ENCODE peak calls at places on chromosomes 3 and 15, in ten cellular contexts. G, J, B, Q, K, M, X, E, O and L are unnamed samples.

GRCh38 chr15:69508659-69509058 is 56.0 kb downstream of the RPLP1 start:
- DNase-seq in E (no peak), J (no peak), B (no peak), X (no peak), M (no peak), K (no peak), G (no peak), Q (no peak), O (no peak), L (no peak)

GRCh38 chr3:52444860-52445793 is at the start of gene SEMA3G:
- DNase-seq in X (no peak), E (no peak), B (no peak), J (no peak), M (peak; percentile 65), G (peak; percentile 83), Q (no peak), O (peak; percentile 65), K (peak; percentile 63), L (peak; percentile 89)

GRCh38 chr3:72488736-72489030 is 359.6 kb downstream of the SHQ1 start:
- DNase-seq in Q (no peak), E (no peak), O (no peak), B (no peak), X (no peak), M (peak; percentile 44), J (no peak), K (no peak), G (no peak), L (no peak)

GRCh38 chr3:72745146-72745976 is 102.9 kb downstream of the SHQ1 start:
- DNase-seq in B (no peak), M (peak; percentile 34), G (no peak), O (no peak), X (no peak), J (no peak), Q (no peak), E (no peak), K (no peak), L (no peak)

GRCh38 chr15:61621146-61621545 is 392.0 kb upstream of the RORA start:
- DNase-seq in J (no peak), O (no peak), B (no peak), K (no peak), X (no peak), E (no peak), Q (no peak), G (peak; percentile 52), M (peak; percentile 37), L (peak; percentile 25)

GRCh38 chr3:47780727-47781325 is 867 bp downstream of the SMARCC1 start:
- DNase-seq in B (no peak), E (no peak), M (peak; percentile 40), O (no peak), Q (no peak), J (no peak), X (no peak), K (no peak), G (no peak), L (no peak)

GRCh38 chr3:42905740-42906084 is 230 bp upstream of the ZNF662 start:
- DNase-seq in K (no peak), J (no peak), Q (no peak), X (no peak), M (no peak), O (no peak), G (no peak), B (no peak), E (no peak), L (no peak)

GRCh38 chr3:150286390-150287147 is 121.5 kb upstream of the TSC22D2 start:
- DNase-seq in J (no peak), Q (no peak), B (peak; percentile 51), O (no peak), E (no peak), M (peak; percentile 79), K (peak; percentile 0), G (no peak), X (peak; percentile 17), L (peak; percentile 14)

GRCh38 chr3:23402728-23403505 is 199.8 kb downstream of the UBE2E2 start:
- DNase-seq in B (no peak), G (no peak), K (no peak), E (no peak), X (no peak), J (no peak), Q (no peak), M (no peak), O (no peak), L (no peak)

GRCh38 chr3:133280591-133280990 is 119.3 kb upstream of the BFSP2 start:
- DNase-seq in J (no peak), O (no peak), B (no peak), K (no peak), G (no peak), X (no peak), Q (no peak), E (no peak), M (no peak), L (no peak)

GRCh38 chr3:188365978-188366698 is 212.2 kb downstream of the LPP start:
- DNase-seq in O (no peak), B (no peak), G (no peak), K (no peak), E (no peak), Q (no peak), M (peak; percentile 69), X (no peak), J (no peak), L (no peak)

GRCh38 chr3:51940648-51941421 is 869 bp downstream of the RRP9 start:
- DNase-seq in G (no peak), K (no peak), E (peak; percentile 53), B (no peak), X (no peak), M (peak; percentile 21), J (no peak), O (no peak), Q (no peak), L (no peak)

GRCh38 chr15:40345867-40346578 is 4.8 kb upstream of the PHGR1 start:
- DNase-seq in O (no peak), Q (no peak), B (no peak), E (no peak), M (no peak), J (no peak), K (no peak), X (no peak), G (no peak), L (no peak)

GRCh38 chr15:95298729-95299128 is 1031.8 kb upstream of the NR2F2 start:
- DNase-seq in X (no peak), K (no peak), G (no peak), E (no peak), B (no peak), J (no peak), Q (no peak), M (no peak), O (no peak), L (no peak)

GRCh38 chr3:79766474-79767193 is 1.2 kb downstream of the ROBO1 start:
- DNase-seq in J (no peak), X (no peak), G (no peak), B (no peak), Q (no peak), M (peak; percentile 20), K (no peak), E (no peak), O (no peak), L (no peak)

GRCh38 chr15:42605281-42605744 is 29.9 kb downstream of the STARD9 start:
- DNase-seq in K (no peak), G (no peak), M (peak; percentile 62), X (no peak), E (no peak), Q (no peak), B (no peak), O (no peak), J (no peak), L (no peak)

GRCh38 chr3:120561251-120562045 is 34.7 kb upstream of the NDUFB4 start:
- DNase-seq in G (peak; percentile 62), O (peak; percentile 66), J (peak; percentile 31), E (no peak), M (peak; percentile 84), X (no peak), B (peak; percentile 57), K (peak; percentile 50), Q (no peak), L (peak; percentile 60)

GRCh38 chr15:101489236-101489632 is 273 bp downstream of the PCSK6 start:
- DNase-seq in E (no peak), K (no peak), J (no peak), G (peak; percentile 57), M (peak; percentile 7), X (no peak), B (no peak), Q (no peak), O (no peak), L (peak; percentile 57)

GRCh38 chr15:39433351-39433750 is 147.5 kb upstream of the THBS1 start:
- DNase-seq in K (no peak), J (no peak), B (no peak), O (no peak), E (no peak), G (no peak), X (no peak), Q (no peak), M (no peak), L (no peak)

GRCh38 chr3:179801263-179801662 is 148.4 kb downstream of the USP13 start:
- DNase-seq in K (no peak), J (peak; percentile 81), X (no peak), Q (no peak), M (peak; percentile 97), G (no peak), E (no peak), O (no peak), B (peak; percentile 93), L (no peak)

GRCh38 chr3:114221165-114221880 is 16.1 kb downstream of the ZNF80 start:
- DNase-seq in J (no peak), M (peak; percentile 19), X (no peak), G (no peak), Q (no peak), K (no peak), O (peak; percentile 24), B (no peak), E (no peak), L (no peak)

GRCh38 chr3:7683431-7683830 is 818.2 kb upstream of the LMCD1 start:
- DNase-seq in E (no peak), O (no peak), X (no peak), G (no peak), Q (no peak), J (no peak), M (peak; percentile 13), B (no peak), K (no peak), L (no peak)

GRCh38 chr15:75646944-75647364 is 758 bp upstream of the SNX33 start:
- DNase-seq in B (no peak), J (no peak), O (no peak), G (no peak), K (peak; percentile 5), E (no peak), M (peak; percentile 36), X (no peak), Q (no peak), L (no peak)

GRCh38 chr15:67512140-67512539 is 8.8 kb upstream of the C15orf61 start:
- DNase-seq in Q (no peak), G (no peak), O (no peak), B (no peak), E (no peak), X (no peak), M (no peak), J (no peak), K (no peak), L (no peak)

GRCh38 chr3:17355591-17355990 is 386.8 kb downstream of the TBC1D5 start:
- DNase-seq in E (no peak), J (peak; percentile 22), O (no peak), G (no peak), B (peak; percentile 16), K (no peak), X (no peak), M (no peak), Q (no peak), L (no peak)